ENCODE peak calls at places on chromosomes 13 and 19, in five cellular contexts. B is tibial artery, O is ovary, R is breast epithelium, J is astrocyte. D is an unnamed sample.
A peak's percentile ranks its signal among the peaks of the same experiment; 100 is the strongest.

GRCh38 chr19:2962018-2962670 is 15.2 kb upstream of the TLE6 start:
- DNase-seq in J (peak; percentile 39), O (no peak), B (no peak), R (no peak), D (peak; percentile 85)

GRCh38 chr13:113187263-113187669 is 21.2 kb downstream of the PCID2 start:
- DNase-seq in B (peak; percentile 90), O (no peak), R (no peak), J (peak; percentile 99), D (no peak)

GRCh38 chr13:37918116-37919100 is 48.8 kb upstream of the TRPC4 start:
- DNase-seq in B (no peak), J (no peak), O (no peak), R (no peak), D (no peak)

GRCh38 chr13:86563308-86563707 is 764.1 kb upstream of the SLITRK6 start:
- DNase-seq in J (peak; percentile 92), B (no peak), R (no peak), O (no peak), D (no peak)

GRCh38 chr19:46600393-46601317 is 475 bp upstream of the CALM3 start:
- DNase-seq in R (peak; percentile 98), B (peak; percentile 99), O (peak; percentile 99), J (peak; percentile 93), D (peak; percentile 98)

GRCh38 chr13:41499452-41499851 is 42.1 kb downstream of the RGCC start:
- DNase-seq in O (no peak), J (no peak), R (no peak), B (no peak), D (no peak)

GRCh38 chr13:33126909-33127607 is 110.8 kb downstream of the KL start:
- DNase-seq in O (no peak), B (no peak), J (peak; percentile 52), R (no peak), D (no peak)

GRCh38 chr13:114174529-114174941 is 4.5 kb upstream of the CFAP97D2 start:
- DNase-seq in R (no peak), J (no peak), O (no peak), B (no peak), D (no peak)

GRCh38 chr19:55600336-55601028 is 394 bp downstream of the ZNF524 start:
- DNase-seq in J (peak; percentile 42), R (no peak), O (no peak), B (peak; percentile 83), D (peak; percentile 85)

GRCh38 chr19:45816236-45817009 is 1.3 kb upstream of the RSPH6A start:
- DNase-seq in J (no peak), B (no peak), O (no peak), R (no peak), D (no peak)

GRCh38 chr19:6489278-6490061 is 7.9 kb upstream of the DENND1C start:
- DNase-seq in R (no peak), O (no peak), B (no peak), J (no peak), D (no peak)

GRCh38 chr13:99677388-99677951 is 176.2 kb downstream of the TM9SF2 start:
- DNase-seq in B (no peak), R (no peak), J (no peak), O (no peak), D (no peak)

GRCh38 chr13:44504146-44504545 is 72.0 kb downstream of the TSC22D1 start:
- DNase-seq in J (no peak), R (no peak), B (no peak), O (no peak), D (no peak)

GRCh38 chr19:11551603-11552235 is 7.3 kb downstream of the ELOF1 start:
- DNase-seq in B (peak; percentile 87), J (no peak), R (no peak), O (peak; percentile 62), D (no peak)

GRCh38 chr19:57719901-57720519 is 7.4 kb downstream of the ZNF671 start:
- DNase-seq in O (no peak), J (no peak), R (no peak), B (no peak), D (no peak)

GRCh38 chr13:107238262-107238661 is 670.3 kb upstream of the ARGLU1 start:
- DNase-seq in J (no peak), B (no peak), O (no peak), R (no peak), D (no peak)

GRCh38 chr13:44237276-44237767 is 136.3 kb upstream of the SERP2 start:
- DNase-seq in J (peak; percentile 92), B (peak; percentile 94), R (no peak), O (peak; percentile 59), D (peak; percentile 79)

GRCh38 chr19:7916137-7916907 is 1.7 kb downstream of the TGFBR3L start:
- DNase-seq in R (no peak), O (peak; percentile 23), B (no peak), J (no peak), D (no peak)

GRCh38 chr19:41941410-41942202 is 13.4 kb upstream of the ERFL start:
- DNase-seq in R (no peak), J (no peak), O (no peak), B (no peak), D (no peak)

GRCh38 chr13:72495681-72496080 is 231.7 kb downstream of the MZT1 start:
- DNase-seq in J (no peak), B (no peak), O (no peak), R (no peak), D (no peak)

GRCh38 chr13:29878101-29878500 is 27.7 kb upstream of the UBL3 start:
- DNase-seq in J (no peak), B (no peak), O (no peak), R (no peak), D (no peak)

GRCh38 chr19:10924597-10924996 is 3.8 kb downstream of the YIPF2 start:
- DNase-seq in B (no peak), J (no peak), O (no peak), R (no peak), D (no peak)

GRCh38 chr19:22503524-22503923 is 81.4 kb upstream of the ZNF98 start:
- DNase-seq in B (no peak), R (no peak), J (no peak), O (no peak), D (no peak)

GRCh38 chr19:22502766-22503165 is 80.6 kb upstream of the ZNF98 start:
- DNase-seq in O (no peak), R (no peak), B (no peak), J (no peak), D (no peak)
- H3K9me3 ChIP-seq in O (peaks cover 71% of the 10 kb centered on the region), R (peaks cover 99% of the 10 kb centered on the region), B (peaks cover 16% of the 10 kb centered on the region), J (peaks cover 33% of the 10 kb centered on the region), D (no peaks in the 10 kb centered on the region)

GRCh38 chr19:50897191-50897607 is 14.0 kb downstream of the KLK4 start:
- DNase-seq in R (no peak), O (no peak), B (no peak), J (no peak), D (no peak)

GRCh38 chr19:50896591-50897190 is 14.5 kb downstream of the KLK4 start:
- DNase-seq in O (no peak), R (no peak), B (peak; percentile 58), J (peak; percentile 8), D (no peak)

GRCh38 chr19:50898018-50898417 is 13.2 kb downstream of the KLK4 start:
- DNase-seq in O (no peak), R (no peak), J (no peak), B (peak; percentile 5), D (no peak)

GRCh38 chr19:50899549-50899948 is 11.6 kb downstream of the KLK4 start:
- DNase-seq in J (no peak), R (no peak), O (no peak), B (no peak), D (no peak)

DNA sequence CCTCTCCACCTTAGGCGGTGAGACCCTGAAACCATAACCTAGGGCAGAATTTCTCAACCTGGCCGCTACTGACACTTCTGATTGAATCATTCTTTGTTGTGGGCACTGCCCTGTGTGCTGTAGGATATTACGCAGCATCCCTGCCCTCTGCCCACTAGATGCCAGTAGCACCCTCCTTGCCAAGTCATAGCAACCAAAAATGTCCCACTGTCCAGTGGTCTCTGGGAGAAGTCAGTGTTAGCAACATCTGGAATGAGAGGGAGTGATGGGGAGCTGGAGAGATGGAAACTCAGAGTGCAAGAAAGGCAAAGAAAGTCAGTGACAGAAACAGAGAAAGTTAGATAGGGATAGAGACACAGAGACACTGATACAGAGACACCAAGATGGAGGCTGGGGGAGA is 13.6 kb downstream of the KLK4 start:
- DNase-seq in J (no peak), O (no peak), B (peak; percentile 13), R (no peak), D (no peak)
- TF ChIP-seq CTCF in J (no peak), O (no peak), B (no peak), R (no peak), D (no peak)

GRCh38 chr19:17237747-17238706 is 7.7 kb downstream of the NR2F6 start:
- DNase-seq in R (no peak), J (no peak), B (no peak), O (no peak), D (no peak)
- H3K27ac ChIP-seq in R (no peak overlapping the region), J (no peak overlapping the region), B (no peak overlapping the region), O (no peak overlapping the region), D (no peak overlapping the region)

GRCh38 chr19:34713262-34713637 is 20.8 kb upstream of the ZNF181 start:
- DNase-seq in J (no peak), R (no peak), B (no peak), O (no peak), D (no peak)
- H3K9me3 ChIP-seq in J (peaks cover 3% of the 10 kb centered on the region), R (peaks cover 7% of the 10 kb centered on the region), B (peaks cover 5% of the 10 kb centered on the region), O (no peaks in the 10 kb centered on the region), D (no peaks in the 10 kb centered on the region)

D was measured in testis.